ENCODE peak calls at places on chromosomes 7 and 10, in ten cellular contexts. Z is GM10248, N is Caco-2, W is fibroblast of mammary gland, U is Calu3, D is ascending aorta, A is lower lobe of right lung, P is cardiac muscle cell, J is GM06990, S is GM12865. K is an unnamed sample.

GRCh38 chr10:60282771-60283353 is 106.8 kb downstream of the ANK3 start:
- DNase-seq in A (no peak), Z (no peak), P (no peak), D (no peak), U (peak; percentile 49), J (peak; percentile 3), N (no peak), S (peak; percentile 18), W (peak; percentile 73), K (no peak)

GRCh38 chr10:110447886-110448285 is 49.8 kb upstream of the DUSP5 start:
- DNase-seq in P (no peak), U (no peak), D (no peak), W (peak; percentile 33), S (no peak), A (no peak), J (no peak), N (no peak), Z (no peak), K (no peak)

GRCh38 chr10:111072232-111072631 is 4.6 kb upstream of the ADRA2A start:
- DNase-seq in S (no peak), Z (no peak), N (no peak), J (no peak), U (no peak), A (no peak), P (no peak), W (no peak), D (no peak), K (no peak)

GRCh38 chr10:124057580-124057979 is 35.8 kb downstream of the CHST15 start:
- DNase-seq in N (no peak), W (no peak), D (no peak), P (no peak), A (no peak), S (no peak), U (no peak), J (no peak), Z (no peak), K (no peak)

GRCh38 chr7:1040790-1041189 is 3.6 kb upstream of the GPR146 start:
- DNase-seq in P (no peak), W (peak; percentile 70), N (no peak), S (no peak), U (no peak), D (no peak), A (no peak), Z (no peak), J (no peak), K (no peak)

GRCh38 chr7:33946094-33946699 is 40.9 kb downstream of the BMPER start:
- DNase-seq in W (no peak), U (no peak), D (no peak), P (no peak), Z (no peak), S (no peak), N (no peak), J (no peak), A (no peak), K (no peak)

GRCh38 chr10:78532480-78533046 is 498.9 kb downstream of the RPS24 start:
- DNase-seq in W (no peak), A (no peak), J (no peak), N (no peak), P (no peak), Z (no peak), S (no peak), U (no peak), D (no peak), K (no peak)

GRCh38 chr7:21191317-21192073 is 236.4 kb upstream of the SP4 start:
- DNase-seq in N (no peak), D (no peak), J (no peak), W (no peak), A (no peak), Z (no peak), S (no peak), P (no peak), U (no peak), K (no peak)

GRCh38 chr10:132272061-132272766 is 35.5 kb downstream of the STK32C start:
- DNase-seq in D (no peak), A (peak; percentile 44), W (peak; percentile 59), U (no peak), Z (no peak), N (no peak), P (no peak), S (no peak), J (no peak), K (no peak)

GRCh38 chr7:75993689-75994387 is 557 bp downstream of the TMEM120A start:
- DNase-seq in N (peak; percentile 82), Z (peak; percentile 67), S (no peak), W (peak; percentile 66), A (peak; percentile 65), P (peak; percentile 84), U (peak; percentile 32), J (no peak), D (peak; percentile 67), K (peak; percentile 77)

GRCh38 chr10:61663466-61663865 is 737 bp downstream of the CABCOCO1 start:
- DNase-seq in Z (no peak), D (no peak), W (no peak), U (no peak), J (no peak), P (no peak), S (no peak), A (no peak), N (no peak), K (no peak)

GRCh38 chr10:72220637-72221036 is 4.6 kb upstream of the ASCC1 start:
- DNase-seq in Z (no peak), N (peak; percentile 20), U (no peak), S (no peak), W (no peak), A (no peak), D (no peak), P (no peak), J (no peak), K (no peak)

GRCh38 chr10:66747451-66747850 is 178.4 kb upstream of the LRRTM3 start:
- DNase-seq in N (no peak), J (no peak), U (peak; percentile 31), W (peak; percentile 14), D (no peak), A (no peak), Z (no peak), P (no peak), S (no peak), K (no peak)

GRCh38 chr10:45557275-45557905 is 115.2 kb downstream of the ZFAND4 start:
- DNase-seq in W (no peak), N (no peak), D (no peak), J (peak; percentile 15), U (no peak), S (peak; percentile 49), P (no peak), A (no peak), Z (no peak), K (no peak)

GRCh38 chr7:155986497-155987160 is 174.4 kb upstream of the SHH start:
- DNase-seq in W (no peak), P (no peak), N (peak; percentile 7), U (no peak), Z (no peak), J (no peak), D (no peak), A (no peak), S (no peak), K (no peak)

GRCh38 chr7:19575909-19576557 is 132.8 kb downstream of the POLR1F start:
- DNase-seq in J (no peak), Z (no peak), U (no peak), W (peak; percentile 56), N (no peak), P (no peak), A (no peak), D (no peak), S (no peak), K (no peak)

GRCh38 chr10:58068809-58069208 is 198.9 kb downstream of the IPMK start:
- DNase-seq in Z (no peak), D (no peak), W (no peak), P (no peak), N (no peak), U (no peak), A (no peak), J (no peak), S (no peak), K (no peak)

GRCh38 chr7:151856098-151856497 is 20.8 kb downstream of the PRKAG2 start:
- DNase-seq in D (no peak), J (no peak), N (no peak), S (no peak), P (no peak), U (no peak), A (peak; percentile 28), Z (no peak), W (no peak), K (no peak)
- TF ChIP-seq CTCF in D (no peak), J (no peak), N (peak; percentile 9), S (no peak), P (no peak), U (no peak), A (no peak), Z (no peak), W (no peak), K (no peak)

GRCh38 chr7:94907420-94908203 is at the start of gene PPP1R9A:
- DNase-seq in Z (peak; percentile 24), D (no peak), A (peak; percentile 54), S (no peak), J (peak; percentile 1), P (peak; percentile 71), N (peak; percentile 82), W (peak; percentile 6), U (peak; percentile 68), K (peak; percentile 36)
- TF ChIP-seq CTCF in Z (no peak), D (no peak), A (no peak), S (no peak), J (no peak), P (peak; percentile 32), N (peak; percentile 30), W (peak; percentile 16), U (no peak), K (no peak)

GRCh38 chr10:128178319-128178937 is 52.2 kb upstream of the MKI67 start:
- DNase-seq in W (peak; percentile 14), U (peak; percentile 48), S (peak; percentile 53), N (peak; percentile 45), J (peak; percentile 6), D (no peak), A (no peak), Z (peak; percentile 49), P (peak; percentile 38), K (peak; percentile 61)
- TF ChIP-seq CTCF in W (peak; percentile 40), U (no peak), S (peak; percentile 60), N (peak; percentile 51), J (peak; percentile 78), D (no peak), A (peak; percentile 45), Z (peak; percentile 41), P (peak; percentile 61), K (peak; percentile 33)

GRCh38 chr10:48523820-48524758 is 80.8 kb downstream of the ARHGAP22 start:
- DNase-seq in N (peak; percentile 57), D (no peak), W (no peak), U (peak; percentile 54), J (no peak), S (no peak), P (peak; percentile 68), Z (peak; percentile 51), A (no peak), K (peak; percentile 69)
- TF ChIP-seq CTCF in N (peak; percentile 86), D (peak; percentile 30), W (no peak), U (peak; percentile 74), J (peak; percentile 31), S (peak; percentile 37), P (peak; percentile 67), Z (peak; percentile 37), A (peak; percentile 45), K (no peak)

GRCh38 chr7:45993621-45994020 is 72.5 kb upstream of the IGFBP3 start:
- DNase-seq in S (no peak), W (no peak), Z (no peak), J (no peak), P (no peak), A (no peak), D (no peak), N (no peak), U (no peak), K (no peak)
- TF ChIP-seq CTCF in S (no peak), W (no peak), Z (no peak), J (no peak), P (no peak), A (no peak), D (no peak), N (no peak), U (no peak), K (no peak)

GRCh38 chr10:23035569-23035968 is 59.8 kb upstream of the MSRB2 start:
- DNase-seq in W (peak; percentile 11), P (peak; percentile 35), D (no peak), J (no peak), Z (no peak), S (no peak), U (peak; percentile 24), N (no peak), A (no peak), K (no peak)
- TF ChIP-seq CTCF in W (peak; percentile 38), P (peak; percentile 32), D (no peak), J (peak; percentile 40), Z (no peak), S (peak; percentile 13), U (peak; percentile 41), N (peak; percentile 54), A (no peak), K (no peak)